ENCODE peak calls at places on chromosomes 4 and X, in eight cellular contexts. B is astrocyte, N is pancreas, D is heart left ventricle, U is prostate gland, M is lower lobe of right lung, I is right atrium auricular region, E is spleen. J is an unnamed sample. For H3K4me1, the result is how much of the 10 kb centered on the place peaks cover.

GRCh38 chrX:48834383-48834709 is 1.1 kb downstream of the PCSK1N start:
- DNase-seq in N (no peak), I (no peak), M (no peak), B (no peak), E (no peak), U (no peak), D (no peak), J (no peak)

GRCh38 chr4:86730310-86730709 is 118.9 kb downstream of the SLC10A6 start:
- DNase-seq in M (no peak), B (no peak), D (no peak), I (no peak), N (no peak), U (no peak), E (no peak), J (no peak)

GRCh38 chr4:139085141-139085540 is 69.6 kb downstream of the NOCT start:
- DNase-seq in D (no peak), U (no peak), B (peak), M (no peak), I (no peak), N (no peak), E (no peak), J (no peak)

GRCh38 chr4:142413516-142413915 is 432.6 kb downstream of the INPP4B start:
- DNase-seq in N (no peak), D (no peak), B (peak), U (no peak), M (no peak), E (no peak), I (no peak), J (no peak)

GRCh38 chr4:15231265-15232091 is 196.4 kb upstream of the C1QTNF7 start:
- DNase-seq in D (peak), M (peak), N (peak), B (peak), E (peak), I (peak), U (peak), J (peak)

GRCh38 chr4:149574973-149575372 is 240.7 kb downstream of the IQCM start:
- DNase-seq in E (no peak), N (no peak), B (no peak), D (no peak), U (no peak), M (no peak), I (no peak), J (no peak)

GRCh38 chrX:50613846-50614245 is 143.2 kb upstream of the DGKK start:
- DNase-seq in N (no peak), D (no peak), U (no peak), I (no peak), E (no peak), B (peak), M (no peak), J (no peak)

GRCh38 chrX:74383611-74384010 is 37.7 kb upstream of the SLC16A2 start:
- DNase-seq in I (no peak), N (peak), B (peak), M (no peak), U (peak), D (peak), E (no peak), J (no peak)

GRCh38 chr4:184232212-184232611 is 14.5 kb upstream of the ENPP6 start:
- DNase-seq in E (no peak), M (no peak), N (no peak), B (no peak), D (no peak), I (no peak), U (no peak), J (no peak)

GRCh38 chr4:3868146-3868840 is 102.1 kb downstream of the ADRA2C start:
- DNase-seq in B (no peak), D (no peak), U (no peak), M (no peak), I (no peak), N (no peak), E (peak), J (peak)

GRCh38 chr4:17068885-17069284 is 170.4 kb upstream of the LDB2 start:
- DNase-seq in N (no peak), E (no peak), D (no peak), M (no peak), U (no peak), I (no peak), B (peak), J (no peak)

GRCh38 chrX:103343105-103343504 is 13.1 kb downstream of the TCEAL7 start:
- DNase-seq in D (no peak), I (no peak), U (peak), M (no peak), B (no peak), E (no peak), N (peak), J (no peak)

GRCh38 chrX:38919853-38920528 is 118.7 kb downstream of the MID1IP1 start:
- DNase-seq in E (no peak), U (no peak), I (no peak), B (no peak), N (no peak), M (no peak), D (no peak), J (no peak)

GRCh38 chr4:128338634-128339355 is 51.2 kb upstream of the PGRMC2 start:
- DNase-seq in B (peak), E (no peak), N (no peak), D (no peak), M (no peak), U (no peak), I (no peak), J (no peak)

GRCh38 chr4:41679991-41680390 is 68.5 kb downstream of the PHOX2B start:
- DNase-seq in E (no peak), N (no peak), D (no peak), U (no peak), M (no peak), B (peak), I (no peak), J (no peak)

GRCh38 chr4:174365018-174365587 is 81.4 kb downstream of the CEP44 start:
- DNase-seq in M (no peak), B (peak), I (no peak), D (no peak), U (no peak), E (no peak), N (no peak), J (no peak)

GRCh38 chrX:19752043-19752442 is 135.4 kb downstream of the SH3KBP1 start:
- DNase-seq in I (no peak), M (no peak), D (no peak), E (no peak), U (no peak), N (no peak), B (no peak), J (no peak)

GRCh38 chr4:186723207-186724047 is at the start of gene FAT1:
- DNase-seq in M (peak), D (peak), E (no peak), B (peak), U (peak), I (no peak), N (peak), J (peak)

DNA sequence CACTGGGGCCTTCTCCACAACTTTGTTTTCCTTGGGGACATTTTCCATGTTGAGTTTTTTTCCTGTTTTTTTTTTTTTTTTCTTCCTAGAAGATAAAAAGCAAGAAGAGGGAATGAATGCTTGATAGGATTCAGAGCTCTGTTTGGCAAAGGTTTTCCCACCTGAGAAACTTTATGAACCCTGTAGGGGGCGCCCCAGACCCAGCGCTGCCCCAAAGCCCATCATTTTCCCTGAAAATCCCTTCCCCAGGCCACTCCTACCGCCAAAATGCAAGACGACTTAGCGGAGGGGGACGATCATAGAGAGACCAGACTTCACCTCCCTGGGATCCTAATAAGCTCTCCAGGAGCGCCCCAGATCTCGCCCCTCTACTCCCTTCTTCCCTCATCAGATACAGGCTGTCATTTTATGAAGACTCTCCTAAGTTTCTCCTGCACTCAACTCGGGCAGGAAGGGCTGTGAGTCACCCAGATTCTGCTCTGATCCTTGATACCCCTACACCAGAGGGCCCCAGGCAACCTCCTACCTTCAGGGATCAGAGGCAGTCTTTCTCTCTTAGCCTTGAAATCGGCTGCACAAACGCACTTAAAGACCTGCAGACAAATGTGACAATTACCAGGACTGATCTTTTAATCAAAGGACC is 1.4 kb downstream of the BEX5 start:
- DNase-seq in N (peak), D (no peak), U (peak), E (no peak), B (no peak), M (no peak), I (no peak), J (no peak)
- TF ChIP-seq CTCF in N (peak), D (no peak), U (no peak), E (no peak), B (no peak), M (peak), I (peak), J (peak)

GRCh38 chr4:46388860-46389259 is 1.1 kb downstream of the GABRA2 start:
- DNase-seq in I (no peak), U (no peak), M (no peak), D (no peak), E (no peak), B (no peak), N (no peak), J (no peak)

GRCh38 chr4:46392421-46392820 is 2.5 kb upstream of the GABRA2 start:
- DNase-seq in D (no peak), N (no peak), U (no peak), M (no peak), E (no peak), B (no peak), I (no peak), J (no peak)

GRCh38 chr4:46389301-46389761 is 597 bp downstream of the GABRA2 start:
- DNase-seq in I (no peak), D (no peak), B (no peak), U (no peak), M (no peak), E (no peak), N (peak), J (no peak)

GRCh38 chr4:46387956-46388355 is 2.0 kb downstream of the GABRA2 start:
- DNase-seq in B (no peak), I (no peak), N (no peak), M (no peak), U (no peak), D (no peak), E (no peak), J (no peak)

DNA sequence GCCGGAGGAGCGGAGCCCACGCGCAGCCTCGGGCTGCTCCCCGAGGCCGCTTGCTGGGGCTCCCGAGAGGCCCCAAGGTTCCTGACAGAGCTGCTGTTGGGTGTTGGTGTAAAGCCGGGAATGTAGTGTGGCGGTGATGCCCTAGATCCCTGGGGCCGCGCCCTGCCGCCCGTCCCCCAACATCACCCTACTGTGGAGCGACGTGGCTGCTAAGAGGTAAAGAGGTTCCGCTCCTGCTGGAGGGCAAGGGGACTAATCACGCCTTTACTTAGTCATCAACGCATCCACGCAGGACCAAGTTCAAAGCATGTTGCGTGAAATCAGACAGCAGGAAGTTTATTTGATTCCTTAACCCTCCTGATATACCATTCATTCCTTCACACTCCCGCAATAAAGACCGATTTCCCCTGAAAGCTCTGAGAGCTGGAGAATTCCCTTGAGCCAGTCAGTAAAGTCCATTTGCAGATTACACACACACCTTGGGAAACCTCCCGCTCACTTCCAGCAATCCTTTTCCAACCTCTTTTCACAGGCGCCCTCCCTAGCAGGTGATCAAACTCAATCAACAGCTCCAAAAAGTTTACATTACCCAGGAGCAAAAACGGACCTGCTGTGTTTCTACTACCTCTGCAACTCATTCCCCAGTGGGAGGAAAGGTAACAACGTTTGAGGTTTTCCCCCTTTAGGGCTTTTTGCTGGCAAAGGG is 578 bp upstream of the GABRA2 start:
- DNase-seq in E (no peak), U (no peak), M (no peak), N (no peak), I (no peak), B (no peak), D (no peak), J (no peak)
- H3K4me3 ChIP-seq in E (no peak), U (no peak), M (peak), N (peak), I (no peak), B (peak), D (no peak), J (no peak)

DNA sequence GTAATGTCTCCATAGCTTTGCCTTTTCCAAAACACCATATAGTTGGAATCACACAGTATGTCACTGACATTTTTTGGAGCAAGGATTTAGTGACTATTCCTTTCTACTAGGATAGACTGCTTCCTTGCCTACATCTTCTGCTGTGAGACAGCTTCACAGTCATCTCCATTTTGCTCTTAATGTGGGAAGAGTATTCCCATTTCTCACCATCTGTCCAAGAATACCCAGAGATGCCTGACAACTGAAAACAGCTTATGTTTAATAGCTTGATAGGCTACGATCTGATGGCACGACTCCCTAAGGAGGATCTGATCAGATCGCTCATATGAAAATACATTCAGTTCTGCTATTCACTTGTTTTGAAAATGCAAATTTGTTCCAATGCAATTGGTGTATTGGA is 29.4 kb downstream of the TRIML1 start:
- DNase-seq in B (no peak), E (no peak), D (no peak), U (no peak), I (no peak), M (no peak), N (no peak), J (no peak)
- H3K4me1 ChIP-seq in B (under half), E (under half), D (under half), U (under half), I (under half), M (under half), N (under half), J (under half)

GRCh38 chrX:66731398-66731797 is 92.5 kb upstream of the EDA2R start:
- DNase-seq in N (no peak), I (no peak), M (no peak), D (no peak), U (no peak), E (no peak), B (peak), J (no peak)
- TF ChIP-seq CTCF in N (peak), I (peak), M (peak), D (peak), U (no peak), E (peak), B (peak), J (peak)

GRCh38 chrX:136619889-136620505 is 28.0 kb upstream of the CD40LG start:
- DNase-seq in I (no peak), B (no peak), U (no peak), E (no peak), M (no peak), D (no peak), N (no peak), J (no peak)

GRCh38 chrX:136622568-136622967 is 25.4 kb upstream of the CD40LG start:
- DNase-seq in I (no peak), D (no peak), E (no peak), U (no peak), B (no peak), M (no peak), N (no peak), J (no peak)

GRCh38 chrX:136620780-136621179 is 27.2 kb upstream of the CD40LG start:
- DNase-seq in M (no peak), U (no peak), D (no peak), E (no peak), N (no peak), I (no peak), B (no peak), J (no peak)

GRCh38 chrX:136616987-136617685 is 30.8 kb upstream of the CD40LG start:
- DNase-seq in N (no peak), E (no peak), B (no peak), U (no peak), M (no peak), D (no peak), I (no peak), J (no peak)
- H3K4me3 ChIP-seq in N (no peak), E (no peak), B (no peak), U (no peak), M (no peak), D (no peak), I (no peak), J (no peak)

GRCh38 chr4:137630252-137630651 is 98.0 kb upstream of the PCDH18 start:
- DNase-seq in B (no peak), E (no peak), N (no peak), I (no peak), M (no peak), U (no peak), D (no peak), J (no peak)
- H3K4me1 ChIP-seq in B (under half), E (under half), N (under half), I (under half), M (under half), U (under half), D (under half), J (under half)

GRCh38 chr4:153156263-153156662 is 48.0 kb upstream of the TRIM2 start:
- DNase-seq in I (no peak), M (no peak), D (no peak), B (no peak), U (no peak), N (no peak), E (no peak), J (no peak)
- TF ChIP-seq CTCF in I (no peak), M (no peak), D (no peak), B (peak), U (no peak), N (no peak), E (no peak), J (no peak)

DNA sequence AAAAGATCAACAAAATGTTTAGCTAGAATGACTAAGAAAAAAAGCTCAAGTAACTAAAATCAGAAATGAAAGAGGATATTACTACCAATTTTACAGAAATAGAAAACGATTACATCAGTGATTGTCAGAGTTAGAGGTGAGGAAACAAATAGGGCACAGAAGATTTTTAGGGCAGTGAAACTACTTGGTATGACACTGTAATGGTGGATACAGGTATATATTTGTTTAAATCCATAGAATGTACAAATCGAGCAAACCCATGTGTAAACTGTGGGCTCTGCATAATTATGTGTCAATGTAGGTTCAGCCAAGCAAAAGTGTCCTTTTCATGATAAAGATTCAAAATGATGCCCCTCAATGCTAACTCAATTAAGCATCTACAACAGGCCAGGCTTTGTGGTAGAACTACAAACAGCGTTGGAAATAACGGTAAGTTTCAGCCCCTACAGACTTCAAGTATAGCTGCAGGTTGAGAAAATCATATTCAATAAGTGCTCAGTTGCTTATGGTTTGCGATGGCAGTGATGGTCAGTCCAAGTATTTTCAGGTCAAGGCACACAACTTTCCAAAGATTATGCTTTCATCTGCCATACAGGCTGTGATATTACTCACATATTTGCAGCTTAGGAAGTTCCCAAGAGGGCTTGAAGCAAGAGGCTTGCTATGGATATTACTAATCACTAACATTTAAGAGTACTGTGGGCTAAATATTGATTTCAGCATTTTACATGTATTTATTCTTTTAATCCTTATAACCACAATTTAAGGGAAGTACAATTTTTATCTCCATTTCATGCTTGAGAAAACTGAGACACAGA is 158.6 kb downstream of the TET2 start:
- DNase-seq in M (no peak), B (no peak), D (no peak), I (no peak), N (no peak), U (no peak), E (no peak), J (no peak)
- H3K4me3 ChIP-seq in M (no peak), B (no peak), D (no peak), I (no peak), N (no peak), U (no peak), E (no peak), J (no peak)

GRCh38 chr4:10260777-10261176 is 144.2 kb upstream of the WDR1 start:
- DNase-seq in B (no peak), U (no peak), D (no peak), M (no peak), N (no peak), E (no peak), I (no peak), J (no peak)

GRCh38 chr4:10256203-10256602 is 139.6 kb upstream of the WDR1 start:
- DNase-seq in E (no peak), D (no peak), U (no peak), M (no peak), I (no peak), B (no peak), N (no peak), J (no peak)

GRCh38 chr4:10259976-10260375 is 143.4 kb upstream of the WDR1 start:
- DNase-seq in E (no peak), U (no peak), D (no peak), N (no peak), B (no peak), M (no peak), I (no peak), J (no peak)
- H3K4me1 ChIP-seq in E (under half), U (under half), D (under half), N (under half), B (under half), M (under half), I (under half), J (under half)